ENCODE peak calls at places on chromosomes 16 and 17, in nine cellular contexts. X, H, E, J, T, Q, G, M and K are unnamed samples.

GRCh38 chr16:56515665-56516064 is 4.2 kb downstream of the BBS2 start:
- DNase-seq in E (no peak), T (no peak), G (no peak), J (no peak), Q (no peak), M (no peak), H (no peak), X (no peak), K (no peak)

GRCh38 chr16:12881182-12881581 is 20.2 kb upstream of the SHISA9 start:
- DNase-seq in H (no peak), M (no peak), X (no peak), G (no peak), J (no peak), T (no peak), Q (no peak), E (no peak), K (no peak)

GRCh38 chr16:8583199-8583598 is 7.1 kb downstream of the TMEM114 start:
- DNase-seq in E (no peak), Q (no peak), X (no peak), H (no peak), T (no peak), M (no peak), G (no peak), J (no peak), K (peak)

GRCh38 chr17:76515291-76515949 is 14.2 kb upstream of the RHBDF2 start:
- DNase-seq in G (peak), H (no peak), E (peak), T (peak), X (peak), J (peak), Q (no peak), M (no peak), K (peak)

GRCh38 chr17:43608313-43608712 is 53.4 kb downstream of the MEOX1 start:
- DNase-seq in Q (no peak), M (no peak), X (no peak), G (no peak), J (no peak), H (no peak), T (peak), E (no peak), K (no peak)

GRCh38 chr16:85986931-85987749 is 88.2 kb downstream of the IRF8 start:
- DNase-seq in X (no peak), Q (no peak), T (no peak), G (no peak), J (no peak), H (peak), M (no peak), E (peak), K (no peak)

GRCh38 chr17:50273654-50274040 is 619 bp upstream of the TMEM92 start:
- DNase-seq in T (no peak), X (no peak), E (no peak), J (no peak), G (no peak), M (no peak), Q (no peak), H (no peak), K (no peak)

GRCh38 chr17:74779948-74780400 is 3.8 kb upstream of the NAT9 start:
- DNase-seq in E (peak), M (no peak), T (no peak), J (peak), X (no peak), Q (no peak), H (no peak), G (peak), K (no peak)

GRCh38 chr17:6710317-6710716 is 2.9 kb downstream of the SLC13A5 start:
- DNase-seq in E (no peak), G (no peak), T (no peak), X (no peak), J (no peak), Q (no peak), M (no peak), H (no peak), K (no peak)

GRCh38 chr16:5003211-5003610 is 30.5 kb downstream of the NAGPA start:
- DNase-seq in J (no peak), H (no peak), T (no peak), E (no peak), M (no peak), X (no peak), G (no peak), Q (no peak), K (no peak)

GRCh38 chr17:63445571-63446217 is 412 bp downstream of the CYB561 start:
- DNase-seq in Q (no peak), J (peak), G (no peak), T (peak), X (no peak), H (peak), E (no peak), M (peak), K (peak)

GRCh38 chr17:13550291-13550690 is 51.4 kb downstream of the HS3ST3A1 start:
- DNase-seq in Q (no peak), H (no peak), T (no peak), J (no peak), M (no peak), E (no peak), X (no peak), G (no peak), K (peak)

GRCh38 chr16:22664561-22664997 is 149.4 kb upstream of the HS3ST2 start:
- DNase-seq in X (no peak), E (no peak), T (no peak), Q (no peak), J (no peak), H (no peak), M (no peak), G (no peak), K (no peak)

GRCh38 chr17:67657596-67657995 is 60.1 kb upstream of the NOL11 start:
- DNase-seq in E (no peak), J (no peak), M (no peak), G (no peak), X (no peak), Q (no peak), H (no peak), T (no peak), K (no peak)

GRCh38 chr17:17830740-17831207 is 6.0 kb downstream of the SREBF1 start:
- DNase-seq in X (no peak), Q (no peak), G (no peak), J (peak), H (no peak), M (no peak), E (no peak), T (no peak), K (no peak)

GRCh38 chr16:4648917-4649316 is 24.3 kb downstream of the MGRN1 start:
- DNase-seq in Q (no peak), M (no peak), T (no peak), E (no peak), G (no peak), X (no peak), J (no peak), H (no peak), K (no peak)

GRCh38 chr16:47229651-47230050 is 85.9 kb upstream of the NETO2 start:
- DNase-seq in Q (no peak), X (no peak), E (no peak), T (no peak), M (no peak), J (no peak), G (no peak), H (no peak), K (no peak)

GRCh38 chr17:48111937-48112241 is 4.3 kb downstream of the SNX11 start:
- DNase-seq in J (no peak), E (no peak), H (no peak), M (no peak), Q (no peak), X (no peak), T (no peak), G (no peak), K (no peak)
- H3K4me3 ChIP-seq in J (no peak), E (no peak), H (no peak), M (no peak), Q (no peak), X (no peak), T (no peak), G (no peak), K (no peak)

GRCh38 chr17:11980813-11981212 is 16.5 kb downstream of the ZNF18 start:
- DNase-seq in E (no peak), X (no peak), M (no peak), G (no peak), T (peak), J (no peak), H (no peak), Q (no peak), K (peak)
- TF ChIP-seq CTCF in E (no peak), X (no peak), M (no peak), G (peak), T (peak), J (no peak), H (no peak), Q (no peak), K (no peak)

DNA sequence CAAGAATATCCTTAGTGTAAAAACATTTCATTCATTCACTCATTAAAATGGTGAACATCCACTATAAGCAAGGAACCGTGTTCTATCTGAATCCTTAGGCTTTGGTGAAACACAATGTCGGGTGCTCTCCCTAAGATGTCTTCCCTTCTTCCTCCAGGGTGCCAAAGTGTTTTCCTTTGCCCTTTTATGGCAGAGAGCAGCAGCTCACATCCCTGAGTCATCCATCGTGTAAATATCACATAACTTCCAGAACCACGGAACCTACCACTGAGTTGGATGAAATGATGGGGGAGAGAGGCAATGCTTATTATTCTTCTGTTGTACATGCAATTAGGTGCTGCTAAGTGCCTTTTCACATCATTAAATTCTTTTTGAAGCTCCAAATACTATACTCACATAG is 50.2 kb downstream of the DNAH3 start:
- DNase-seq in H (no peak), X (no peak), E (no peak), Q (no peak), J (no peak), M (no peak), T (peak), G (no peak), K (peak)
- H3K4me3 ChIP-seq in H (no peak), X (no peak), E (no peak), Q (no peak), J (no peak), M (no peak), T (no peak), G (no peak), K (no peak)

DNA sequence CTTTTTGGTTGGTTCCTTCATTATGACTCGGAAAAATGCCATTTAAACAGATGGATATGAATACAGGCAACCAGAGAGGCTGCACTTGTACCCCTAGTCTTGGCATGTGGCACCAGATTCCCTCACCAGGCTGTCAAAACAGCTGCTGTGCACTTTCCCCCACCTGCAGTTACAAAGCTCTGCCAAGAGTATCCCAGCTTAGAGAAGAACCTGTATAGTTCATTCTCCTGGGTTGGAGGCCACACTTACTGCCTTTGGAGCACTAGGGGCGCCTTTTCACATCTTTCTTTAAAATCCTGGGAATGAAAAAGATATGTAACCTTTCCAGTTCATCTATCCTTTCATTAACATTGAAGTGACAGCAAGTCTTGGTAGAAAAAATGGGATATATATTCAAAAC is 190.4 kb downstream of the KIF2B start:
- DNase-seq in T (no peak), E (no peak), G (no peak), J (no peak), X (no peak), Q (no peak), M (no peak), H (no peak), K (no peak)
- TF ChIP-seq CTCF in T (no peak), E (no peak), G (no peak), J (no peak), X (no peak), Q (no peak), M (no peak), H (no peak), K (no peak)

DNA sequence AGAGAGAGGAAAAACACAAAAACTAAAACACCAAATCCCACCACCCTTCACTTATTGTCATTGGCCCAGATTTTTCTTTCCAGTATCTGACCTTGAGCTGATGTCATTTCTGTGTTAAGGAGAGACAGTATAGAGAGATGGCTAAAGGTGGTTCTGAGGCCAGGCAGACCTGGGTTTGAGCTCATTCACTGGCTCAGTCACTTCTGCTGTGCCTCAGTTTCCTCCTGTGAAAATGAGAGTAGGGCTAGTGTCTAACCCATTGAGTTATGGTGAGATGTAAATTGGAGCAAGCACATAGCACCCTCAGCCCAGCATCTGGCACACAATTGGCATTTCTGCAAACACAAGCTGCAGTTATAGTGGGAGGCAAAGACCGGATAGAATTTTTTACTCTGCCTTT is 6.3 kb upstream of the KIFC3 start:
- DNase-seq in H (no peak), T (no peak), Q (no peak), X (no peak), J (no peak), G (no peak), M (no peak), E (no peak), K (no peak)
- H3K4me3 ChIP-seq in H (no peak), T (no peak), Q (no peak), X (peak), J (no peak), G (peak), M (peak), E (peak), K (peak)

GRCh38 chr16:2817496-2818277 is 650 bp downstream of the PRSS21 start:
- DNase-seq in G (no peak), J (no peak), M (no peak), H (peak), E (peak), X (no peak), Q (no peak), T (no peak), K (no peak)

GRCh38 chr16:2814757-2815298 is 2.2 kb upstream of the PRSS21 start:
- DNase-seq in G (no peak), E (peak), X (no peak), H (no peak), T (no peak), J (no peak), Q (no peak), M (no peak), K (no peak)

GRCh38 chr16:2815299-2815771 is 1.7 kb upstream of the PRSS21 start:
- DNase-seq in G (no peak), Q (no peak), H (no peak), M (no peak), X (no peak), J (no peak), T (no peak), E (peak), K (no peak)

GRCh38 chr16:2818278-2818876 is 1.3 kb downstream of the PRSS21 start:
- DNase-seq in M (no peak), T (no peak), E (peak), Q (no peak), G (no peak), H (no peak), X (no peak), J (no peak), K (no peak)

GRCh38 chr16:2816751-2817495 is at the start of gene PRSS21:
- DNase-seq in H (no peak), J (no peak), G (no peak), Q (no peak), X (no peak), E (peak), T (no peak), M (no peak), K (no peak)
- TF ChIP-seq CTCF in H (no peak), J (no peak), G (no peak), Q (no peak), X (no peak), E (no peak), T (no peak), M (no peak), K (no peak)

DNA sequence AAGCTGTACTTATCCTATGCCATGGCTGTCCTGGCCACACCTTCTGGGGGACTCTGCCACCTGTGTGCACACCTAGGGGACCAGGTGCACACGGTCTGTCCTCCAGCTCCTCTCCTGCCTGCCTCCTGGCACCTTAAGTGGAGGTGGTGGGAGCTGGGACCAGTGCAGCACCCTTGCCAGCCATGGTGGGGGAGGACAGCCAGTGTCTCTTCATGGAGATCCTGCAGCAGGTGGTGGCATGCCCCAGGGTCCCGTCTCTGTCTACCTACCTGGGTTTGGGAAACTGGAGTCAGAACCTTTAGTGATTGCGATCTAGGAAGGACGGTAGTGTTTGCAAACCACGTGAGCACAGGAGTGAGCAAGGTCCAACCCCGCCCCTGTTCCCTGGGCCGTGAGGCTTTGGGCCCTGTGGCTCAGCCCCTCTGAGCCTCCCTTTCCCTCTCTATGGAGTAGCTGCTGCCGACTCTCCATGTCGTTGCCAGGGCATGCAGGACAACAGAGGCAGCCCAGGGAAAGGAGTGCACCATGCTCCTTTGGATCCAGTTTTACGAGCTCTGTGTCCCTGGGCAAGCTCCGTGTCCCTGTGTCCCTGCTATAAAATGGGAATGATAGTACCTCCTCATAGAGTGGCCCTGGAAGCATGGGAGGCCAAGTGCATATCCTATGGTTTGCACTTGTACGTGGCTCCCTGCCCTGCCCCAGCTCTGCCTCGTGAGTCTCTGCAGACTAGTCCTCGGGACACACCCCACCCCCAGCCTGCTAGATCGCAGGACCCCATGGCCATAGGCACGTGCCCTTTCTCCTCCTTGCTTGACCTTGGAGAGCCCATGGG is 7.1 kb downstream of the ADGRG1 start:
- DNase-seq in T (no peak), H (no peak), X (no peak), G (no peak), J (peak), M (peak), E (no peak), Q (no peak), K (no peak)
- H3K4me3 ChIP-seq in T (no peak), H (no peak), X (no peak), G (peak), J (no peak), M (no peak), E (no peak), Q (no peak), K (no peak)

DNA sequence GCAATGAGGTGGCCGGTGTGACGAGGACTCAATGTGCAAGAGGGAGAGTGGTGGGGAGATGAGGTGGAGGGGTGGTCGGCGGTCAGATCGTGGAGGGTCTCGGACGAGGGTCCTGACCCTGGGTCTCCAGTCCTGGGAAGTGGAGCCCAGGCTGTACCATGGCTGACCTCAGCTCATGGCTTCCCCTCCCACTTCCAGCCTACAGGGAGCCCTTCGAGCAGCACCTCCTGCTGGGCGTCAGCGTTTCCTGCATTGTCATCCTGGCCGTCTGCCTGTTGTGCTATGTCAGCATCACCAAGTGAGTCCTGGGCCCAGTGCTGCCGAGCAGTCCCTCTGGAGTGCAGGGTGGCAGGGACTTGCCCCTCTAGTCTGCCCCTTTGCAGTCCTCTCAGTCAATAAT is 41.8 kb downstream of the IL4R start:
- DNase-seq in E (peak), M (no peak), Q (no peak), G (peak), H (peak), J (peak), X (no peak), T (peak), K (peak)
- TF ChIP-seq CTCF in E (peak), M (no peak), Q (peak), G (peak), H (peak), J (peak), X (no peak), T (peak), K (no peak)